ENCODE peak calls at places on chromosomes 12 and 14, in nine cellular contexts. One of them, this sample, is unnamed.

GRCh38 chr14:66398437-66398836 is 87.7 kb upstream of the CCDC196 start:
- DNase-seq in hepatocyte: no peak
- DNase-seq in heart right ventricle: no peak
- DNase-seq in body of pancreas: no peak
- DNase-seq in mucosa of descending colon: no peak
- DNase-seq in left ventricle myocardium inferior: no peak
- DNase-seq in PC-9: no peak
- DNase-seq in astrocyte: no peak
- DNase-seq in naive thymus-derived CD4-positive, alpha-beta T cell: no peak
- DNase-seq in this sample: no peak

GRCh38 chr14:73234586-73235394 is 2.5 kb upstream of the PAPLN start:
- DNase-seq in body of pancreas: no peak
- DNase-seq in naive thymus-derived CD4-positive, alpha-beta T cell: no peak
- DNase-seq in heart right ventricle: no peak
- DNase-seq in astrocyte: no peak
- DNase-seq in left ventricle myocardium inferior: no peak
- DNase-seq in hepatocyte: no peak
- DNase-seq in PC-9: no peak
- DNase-seq in mucosa of descending colon: no peak
- DNase-seq in this sample: no peak

GRCh38 chr14:31336646-31337045 is 83.7 kb downstream of the HEATR5A start:
- DNase-seq in body of pancreas: no peak
- DNase-seq in mucosa of descending colon: no peak
- DNase-seq in heart right ventricle: no peak
- DNase-seq in left ventricle myocardium inferior: no peak
- DNase-seq in naive thymus-derived CD4-positive, alpha-beta T cell: no peak
- DNase-seq in astrocyte: peak; percentile 4
- DNase-seq in hepatocyte: no peak
- DNase-seq in PC-9: no peak
- DNase-seq in this sample: no peak

GRCh38 chr12:1830981-1831930 is 10.9 kb downstream of the LRTM2 start:
- DNase-seq in mucosa of descending colon: peak; percentile 67
- DNase-seq in heart right ventricle: peak; percentile 61
- DNase-seq in astrocyte: peak; percentile 37
- DNase-seq in hepatocyte: peak; percentile 93
- DNase-seq in body of pancreas: peak; percentile 92
- DNase-seq in naive thymus-derived CD4-positive, alpha-beta T cell: no peak
- DNase-seq in PC-9: peak; percentile 86
- DNase-seq in left ventricle myocardium inferior: peak; percentile 33
- DNase-seq in this sample: no peak

GRCh38 chr14:71675126-71675901 is 256.9 kb upstream of the RGS6 start:
- DNase-seq in heart right ventricle: no peak
- DNase-seq in body of pancreas: no peak
- DNase-seq in left ventricle myocardium inferior: no peak
- DNase-seq in mucosa of descending colon: no peak
- DNase-seq in PC-9: no peak
- DNase-seq in naive thymus-derived CD4-positive, alpha-beta T cell: no peak
- DNase-seq in astrocyte: no peak
- DNase-seq in hepatocyte: no peak
- DNase-seq in this sample: no peak

GRCh38 chr14:77004711-77005460 is 23.6 kb downstream of the IRF2BPL start:
- DNase-seq in left ventricle myocardium inferior: no peak
- DNase-seq in hepatocyte: peak; percentile 8
- DNase-seq in heart right ventricle: no peak
- DNase-seq in naive thymus-derived CD4-positive, alpha-beta T cell: no peak
- DNase-seq in astrocyte: no peak
- DNase-seq in mucosa of descending colon: no peak
- DNase-seq in PC-9: peak; percentile 50
- DNase-seq in body of pancreas: no peak
- DNase-seq in this sample: no peak

GRCh38 chr12:94677778-94678177 is 27.4 kb upstream of the TMCC3 start:
- DNase-seq in PC-9: peak; percentile 33
- DNase-seq in body of pancreas: no peak
- DNase-seq in mucosa of descending colon: no peak
- DNase-seq in hepatocyte: no peak
- DNase-seq in left ventricle myocardium inferior: no peak
- DNase-seq in astrocyte: no peak
- DNase-seq in heart right ventricle: no peak
- DNase-seq in naive thymus-derived CD4-positive, alpha-beta T cell: no peak
- DNase-seq in this sample: no peak

GRCh38 chr14:23122086-23122485 is 3.0 kb upstream of the CEBPE start:
- DNase-seq in astrocyte: no peak
- DNase-seq in heart right ventricle: no peak
- DNase-seq in naive thymus-derived CD4-positive, alpha-beta T cell: no peak
- DNase-seq in hepatocyte: no peak
- DNase-seq in left ventricle myocardium inferior: no peak
- DNase-seq in mucosa of descending colon: no peak
- DNase-seq in body of pancreas: no peak
- DNase-seq in PC-9: no peak
- DNase-seq in this sample: no peak

GRCh38 chr14:96263347-96264199 is 7.6 kb downstream of the BDKRB1 start:
- DNase-seq in left ventricle myocardium inferior: no peak
- DNase-seq in PC-9: no peak
- DNase-seq in astrocyte: no peak
- DNase-seq in body of pancreas: no peak
- DNase-seq in heart right ventricle: no peak
- DNase-seq in mucosa of descending colon: peak; percentile 59
- DNase-seq in naive thymus-derived CD4-positive, alpha-beta T cell: no peak
- DNase-seq in hepatocyte: no peak
- DNase-seq in this sample: no peak

GRCh38 chr12:93358058-93358457 is 19.7 kb upstream of the NUDT4 start:
- DNase-seq in left ventricle myocardium inferior: no peak
- DNase-seq in body of pancreas: no peak
- DNase-seq in heart right ventricle: no peak
- DNase-seq in hepatocyte: no peak
- DNase-seq in naive thymus-derived CD4-positive, alpha-beta T cell: no peak
- DNase-seq in mucosa of descending colon: no peak
- DNase-seq in astrocyte: no peak
- DNase-seq in PC-9: no peak
- DNase-seq in this sample: no peak

GRCh38 chr12:80033457-80033856 is 65.9 kb upstream of the OTOGL start:
- DNase-seq in PC-9: no peak
- DNase-seq in mucosa of descending colon: no peak
- DNase-seq in heart right ventricle: peak; percentile 9
- DNase-seq in hepatocyte: no peak
- DNase-seq in astrocyte: peak; percentile 84
- DNase-seq in naive thymus-derived CD4-positive, alpha-beta T cell: no peak
- DNase-seq in body of pancreas: no peak
- DNase-seq in left ventricle myocardium inferior: no peak
- DNase-seq in this sample: no peak

GRCh38 chr14:50985816-50986396 is 41.6 kb upstream of the PYGL start:
- DNase-seq in naive thymus-derived CD4-positive, alpha-beta T cell: no peak
- DNase-seq in left ventricle myocardium inferior: no peak
- DNase-seq in heart right ventricle: no peak
- DNase-seq in body of pancreas: no peak
- DNase-seq in astrocyte: no peak
- DNase-seq in mucosa of descending colon: no peak
- DNase-seq in hepatocyte: no peak
- DNase-seq in PC-9: no peak
- DNase-seq in this sample: no peak

GRCh38 chr12:107557589-107558100 is 128.0 kb upstream of the PWP1 start:
- DNase-seq in left ventricle myocardium inferior: no peak
- DNase-seq in astrocyte: no peak
- DNase-seq in heart right ventricle: no peak
- DNase-seq in mucosa of descending colon: no peak
- DNase-seq in body of pancreas: no peak
- DNase-seq in hepatocyte: no peak
- DNase-seq in PC-9: no peak
- DNase-seq in naive thymus-derived CD4-positive, alpha-beta T cell: no peak
- DNase-seq in this sample: no peak

DNA sequence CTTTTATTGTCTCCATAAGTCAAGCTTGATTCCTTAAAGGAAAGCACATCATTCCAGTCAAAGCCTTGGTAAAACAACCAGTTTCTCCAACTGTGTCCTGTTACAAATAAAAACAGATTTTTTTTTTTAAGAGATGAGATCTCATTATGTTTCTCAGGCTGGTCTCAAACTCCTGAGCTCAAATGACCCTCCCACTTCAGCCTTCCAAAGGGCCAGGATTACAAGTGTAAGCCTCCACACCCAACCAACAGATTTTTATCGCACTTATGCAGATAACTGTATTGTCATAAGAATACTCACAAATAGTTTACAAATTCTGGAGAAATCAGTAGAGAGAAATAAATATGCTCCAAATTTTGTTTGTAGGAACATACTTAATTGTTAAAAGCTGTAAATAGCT is 56.1 kb upstream of the SLC2A13 start:
- DNase-seq in PC-9: no peak
- DNase-seq in naive thymus-derived CD4-positive, alpha-beta T cell: no peak
- DNase-seq in astrocyte: no peak
- DNase-seq in hepatocyte: no peak
- DNase-seq in heart right ventricle: no peak
- DNase-seq in body of pancreas: no peak
- DNase-seq in mucosa of descending colon: no peak
- DNase-seq in left ventricle myocardium inferior: no peak
- DNase-seq in this sample: no peak
- H3K9me3 ChIP-seq in PC-9: peaks cover 7% of the 10 kb centered on the region
- H3K9me3 ChIP-seq in naive thymus-derived CD4-positive, alpha-beta T cell: no peaks in the 10 kb centered on the region
- H3K9me3 ChIP-seq in astrocyte: no peaks in the 10 kb centered on the region
- H3K9me3 ChIP-seq in hepatocyte: peaks cover 8% of the 10 kb centered on the region
- H3K9me3 ChIP-seq in heart right ventricle: peaks cover 9% of the 10 kb centered on the region
- H3K9me3 ChIP-seq in body of pancreas: no peaks in the 10 kb centered on the region
- H3K9me3 ChIP-seq in mucosa of descending colon: peaks cover 6% of the 10 kb centered on the region
- H3K9me3 ChIP-seq in left ventricle myocardium inferior: peaks cover 20% of the 10 kb centered on the region
- H3K9me3 ChIP-seq in this sample: no peaks in the 10 kb centered on the region

GRCh38 chr14:82642425-82642824 is 1108.8 kb upstream of the SEL1L start:
- DNase-seq in left ventricle myocardium inferior: no peak
- DNase-seq in heart right ventricle: no peak
- DNase-seq in mucosa of descending colon: peak; percentile 5
- DNase-seq in naive thymus-derived CD4-positive, alpha-beta T cell: no peak
- DNase-seq in PC-9: peak; percentile 18
- DNase-seq in hepatocyte: peak; percentile 86
- DNase-seq in body of pancreas: no peak
- DNase-seq in astrocyte: no peak
- DNase-seq in this sample: no peak

GRCh38 chr14:82647088-82647697 is 1113.5 kb upstream of the SEL1L start:
- DNase-seq in mucosa of descending colon: no peak
- DNase-seq in naive thymus-derived CD4-positive, alpha-beta T cell: no peak
- DNase-seq in body of pancreas: no peak
- DNase-seq in PC-9: no peak
- DNase-seq in astrocyte: no peak
- DNase-seq in left ventricle myocardium inferior: no peak
- DNase-seq in heart right ventricle: no peak
- DNase-seq in hepatocyte: no peak
- DNase-seq in this sample: no peak
- H3K36me3 ChIP-seq in mucosa of descending colon: no peaks in the 10 kb centered on the region
- H3K36me3 ChIP-seq in naive thymus-derived CD4-positive, alpha-beta T cell: no peaks in the 10 kb centered on the region
- H3K36me3 ChIP-seq in body of pancreas: no peaks in the 10 kb centered on the region
- H3K36me3 ChIP-seq in PC-9: no peaks in the 10 kb centered on the region
- H3K36me3 ChIP-seq in astrocyte: no peaks in the 10 kb centered on the region
- H3K36me3 ChIP-seq in left ventricle myocardium inferior: no peaks in the 10 kb centered on the region
- H3K36me3 ChIP-seq in heart right ventricle: no peaks in the 10 kb centered on the region
- H3K36me3 ChIP-seq in hepatocyte: no peaks in the 10 kb centered on the region
- H3K36me3 ChIP-seq in this sample: no peaks in the 10 kb centered on the region

GRCh38 chr12:57129311-57130288 is 1.3 kb downstream of the LRP1 start:
- DNase-seq in left ventricle myocardium inferior: no peak
- DNase-seq in heart right ventricle: no peak
- DNase-seq in mucosa of descending colon: no peak
- DNase-seq in body of pancreas: peak; percentile 49
- DNase-seq in naive thymus-derived CD4-positive, alpha-beta T cell: no peak
- DNase-seq in astrocyte: no peak
- DNase-seq in hepatocyte: no peak
- DNase-seq in PC-9: no peak
- DNase-seq in this sample: no peak

GRCh38 chr12:57130941-57131340 is 2.7 kb downstream of the LRP1 start:
- DNase-seq in left ventricle myocardium inferior: no peak
- DNase-seq in mucosa of descending colon: no peak
- DNase-seq in heart right ventricle: no peak
- DNase-seq in astrocyte: no peak
- DNase-seq in hepatocyte: peak; percentile 43
- DNase-seq in naive thymus-derived CD4-positive, alpha-beta T cell: no peak
- DNase-seq in PC-9: no peak
- DNase-seq in body of pancreas: no peak
- DNase-seq in this sample: no peak

GRCh38 chr12:57133013-57133569 is 4.8 kb downstream of the LRP1 start:
- DNase-seq in body of pancreas: no peak
- DNase-seq in left ventricle myocardium inferior: no peak
- DNase-seq in astrocyte: peak; percentile 61
- DNase-seq in naive thymus-derived CD4-positive, alpha-beta T cell: no peak
- DNase-seq in PC-9: no peak
- DNase-seq in heart right ventricle: no peak
- DNase-seq in mucosa of descending colon: no peak
- DNase-seq in hepatocyte: no peak
- DNase-seq in this sample: no peak

GRCh38 chr12:57133916-57134315 is 5.6 kb downstream of the LRP1 start:
- DNase-seq in astrocyte: no peak
- DNase-seq in left ventricle myocardium inferior: peak; percentile 78
- DNase-seq in naive thymus-derived CD4-positive, alpha-beta T cell: no peak
- DNase-seq in mucosa of descending colon: no peak
- DNase-seq in hepatocyte: no peak
- DNase-seq in body of pancreas: no peak
- DNase-seq in PC-9: no peak
- DNase-seq in heart right ventricle: no peak
- DNase-seq in this sample: no peak

GRCh38 chr12:57131896-57132744 is 3.8 kb downstream of the LRP1 start:
- DNase-seq in heart right ventricle: no peak
- DNase-seq in PC-9: no peak
- DNase-seq in body of pancreas: no peak
- DNase-seq in hepatocyte: no peak
- DNase-seq in left ventricle myocardium inferior: no peak
- DNase-seq in mucosa of descending colon: no peak
- DNase-seq in astrocyte: no peak
- DNase-seq in naive thymus-derived CD4-positive, alpha-beta T cell: no peak
- DNase-seq in this sample: no peak
- H3K4me1 ChIP-seq in heart right ventricle: peaks cover 56% of the 10 kb centered on the region
- H3K4me1 ChIP-seq in PC-9: peaks cover under 1% of the 10 kb centered on the region
- H3K4me1 ChIP-seq in body of pancreas: peaks cover 8% of the 10 kb centered on the region
- H3K4me1 ChIP-seq in hepatocyte: peaks cover 66% of the 10 kb centered on the region
- H3K4me1 ChIP-seq in left ventricle myocardium inferior: peaks cover 90% of the 10 kb centered on the region
- H3K4me1 ChIP-seq in mucosa of descending colon: peaks cover 10% of the 10 kb centered on the region
- H3K4me1 ChIP-seq in astrocyte: peaks cover 64% of the 10 kb centered on the region
- H3K4me1 ChIP-seq in naive thymus-derived CD4-positive, alpha-beta T cell: no peaks in the 10 kb centered on the region
- H3K4me1 ChIP-seq in this sample: peaks cover 5% of the 10 kb centered on the region

GRCh38 chr14:26281280-26281998 is 316.4 kb downstream of the NOVA1 start:
- DNase-seq in naive thymus-derived CD4-positive, alpha-beta T cell: no peak
- DNase-seq in body of pancreas: no peak
- DNase-seq in heart right ventricle: no peak
- DNase-seq in astrocyte: peak; percentile 79
- DNase-seq in PC-9: peak; percentile 34
- DNase-seq in left ventricle myocardium inferior: no peak
- DNase-seq in mucosa of descending colon: no peak
- DNase-seq in hepatocyte: peak; percentile 37
- DNase-seq in this sample: no peak

GRCh38 chr14:26282578-26282977 is 315.3 kb downstream of the NOVA1 start:
- DNase-seq in heart right ventricle: no peak
- DNase-seq in astrocyte: no peak
- DNase-seq in mucosa of descending colon: no peak
- DNase-seq in PC-9: no peak
- DNase-seq in left ventricle myocardium inferior: no peak
- DNase-seq in naive thymus-derived CD4-positive, alpha-beta T cell: no peak
- DNase-seq in hepatocyte: no peak
- DNase-seq in body of pancreas: no peak
- DNase-seq in this sample: no peak

GRCh38 chr14:26276757-26277156 is 321.1 kb downstream of the NOVA1 start:
- DNase-seq in left ventricle myocardium inferior: no peak
- DNase-seq in heart right ventricle: no peak
- DNase-seq in astrocyte: no peak
- DNase-seq in PC-9: no peak
- DNase-seq in mucosa of descending colon: no peak
- DNase-seq in hepatocyte: peak; percentile 7
- DNase-seq in naive thymus-derived CD4-positive, alpha-beta T cell: no peak
- DNase-seq in body of pancreas: no peak
- DNase-seq in this sample: no peak
- H3K9me3 ChIP-seq in left ventricle myocardium inferior: peaks cover 14% of the 10 kb centered on the region
- H3K9me3 ChIP-seq in heart right ventricle: peaks cover 5% of the 10 kb centered on the region
- H3K9me3 ChIP-seq in astrocyte: no peaks in the 10 kb centered on the region
- H3K9me3 ChIP-seq in PC-9: no peaks in the 10 kb centered on the region
- H3K9me3 ChIP-seq in mucosa of descending colon: no peaks in the 10 kb centered on the region
- H3K9me3 ChIP-seq in hepatocyte: no peaks in the 10 kb centered on the region
- H3K9me3 ChIP-seq in naive thymus-derived CD4-positive, alpha-beta T cell: no peaks in the 10 kb centered on the region
- H3K9me3 ChIP-seq in body of pancreas: no peaks in the 10 kb centered on the region
- H3K9me3 ChIP-seq in this sample: no peaks in the 10 kb centered on the region